ENCODE peak calls at places on chromosomes 4 and X, in six cellular contexts. V, P, A, H, T and W are unnamed samples.

GRCh38 chr4:167114416-167114971 is 119.8 kb downstream of the SPOCK3 start:
- DNase-seq in T (no peak), P (peak), A (peak), V (no peak), H (no peak), W (no peak)

GRCh38 chrX:830532-830931 is 199.9 kb downstream of the SHOX start:
- DNase-seq in H (no peak), P (no peak), A (no peak), T (no peak), V (no peak), W (no peak)

GRCh38 chrX:44873415-44874270 is 655 bp downstream of the KDM6A start:
- DNase-seq in A (peak), T (peak), V (peak), P (peak), H (peak), W (no peak)

GRCh38 chrX:111875881-111876280 is at the start of gene TRPC5OS:
- DNase-seq in T (no peak), A (no peak), H (no peak), V (no peak), P (no peak), W (no peak)

GRCh38 chrX:135396109-135396508 is 25.6 kb upstream of the SMIM10L2A start:
- DNase-seq in T (no peak), H (no peak), V (no peak), P (no peak), A (peak), W (no peak)

GRCh38 chrX:109710181-109710580 is 22.9 kb downstream of the ACSL4 start:
- DNase-seq in P (no peak), H (no peak), V (no peak), A (no peak), T (no peak), W (no peak)

GRCh38 chrX:134416106-134416505 is 43.9 kb upstream of the HPRT1 start:
- DNase-seq in P (no peak), T (no peak), V (no peak), A (no peak), H (no peak), W (no peak)

GRCh38 chr4:184099541-184099966 is 118.1 kb downstream of the ENPP6 start:
- DNase-seq in P (no peak), V (no peak), A (no peak), T (no peak), H (no peak), W (no peak)

GRCh38 chr4:78766650-78767049 is 9.5 kb upstream of the BMP2K start:
- DNase-seq in A (no peak), H (no peak), T (no peak), P (no peak), V (no peak), W (no peak)

GRCh38 chr4:122882830-122883229 is 39.6 kb downstream of the NUDT6 start:
- DNase-seq in T (no peak), A (no peak), P (no peak), H (no peak), V (peak), W (no peak)

GRCh38 chr4:86223472-86223871 is 136.4 kb downstream of the MAPK10 start:
- DNase-seq in V (no peak), A (peak), P (no peak), T (no peak), H (no peak), W (peak)

GRCh38 chr4:36374836-36375511 is 93.6 kb downstream of the DTHD1 start:
- DNase-seq in V (no peak), H (peak), T (peak), A (no peak), P (no peak), W (no peak)